ENCODE peak calls at places on chromosomes 6 and 20, in six cellular contexts. Q is heart left ventricle, V is tibial artery, L is mammary epithelial cell, O is cardiac muscle cell, W is psoas muscle. E is an unnamed sample.
A peak's percentile ranks its signal among the peaks of the same experiment; 100 is the strongest.

GRCh38 chr6:6788394-6789020 is 200.0 kb downstream of the LY86 start:
- DNase-seq in Q (no peak), V (no peak), L (no peak), O (no peak), W (no peak), E (no peak)

GRCh38 chr20:23035731-23036130 is 619 bp downstream of the SSTR4 start:
- DNase-seq in Q (no peak), V (no peak), L (no peak), O (no peak), W (no peak), E (no peak)

GRCh38 chr6:158642097-158642601 is 2.4 kb downstream of the DYNLT1 start:
- DNase-seq in Q (peak; percentile 50), V (peak; percentile 90), L (peak; percentile 81), O (no peak), W (peak; percentile 90), E (no peak)

GRCh38 chr6:166588691-166589333 is 2.3 kb upstream of the RAMACL start:
- DNase-seq in Q (no peak), V (no peak), L (no peak), O (no peak), W (no peak), E (no peak)

GRCh38 chr6:36827261-36828079 is 11.8 kb downstream of the CPNE5 start:
- DNase-seq in Q (peak; percentile 71), V (no peak), L (peak; percentile 70), O (no peak), W (no peak), E (no peak)

GRCh38 chr20:64154590-64155257 is 9.5 kb upstream of the MYT1 start:
- DNase-seq in Q (no peak), V (no peak), L (no peak), O (no peak), W (no peak), E (no peak)

GRCh38 chr6:138562691-138563090 is 63.4 kb upstream of the NHSL1 start:
- DNase-seq in Q (no peak), V (no peak), L (no peak), O (no peak), W (no peak), E (no peak)

GRCh38 chr6:150336299-150336698 is 32.5 kb upstream of the IYD start:
- DNase-seq in Q (no peak), V (no peak), L (peak; percentile 97), O (no peak), W (no peak), E (no peak)

GRCh38 chr6:103800131-103800670 is 1059.5 kb downstream of the HACE1 start:
- DNase-seq in Q (no peak), V (no peak), L (no peak), O (no peak), W (no peak), E (no peak)

GRCh38 chr6:80872951-80873308 is 766.5 kb downstream of the BCKDHB start:
- DNase-seq in Q (no peak), V (no peak), L (no peak), O (no peak), W (no peak), E (no peak)

GRCh38 chr6:49284134-49284533 is 178.9 kb downstream of the MMUT start:
- DNase-seq in Q (no peak), V (no peak), L (no peak), O (no peak), W (no peak), E (no peak)

GRCh38 chr6:65557224-65557623 is 149.8 kb downstream of the EYS start:
- DNase-seq in Q (no peak), V (no peak), L (no peak), O (no peak), W (no peak), E (no peak)

GRCh38 chr20:48962976-48963730 is 41.6 kb downstream of the ARFGEF2 start:
- DNase-seq in Q (no peak), V (no peak), L (no peak), O (no peak), W (no peak), E (no peak)

GRCh38 chr6:119285908-119286625 is 63.5 kb downstream of the MAN1A1 start:
- DNase-seq in Q (no peak), V (no peak), L (no peak), O (no peak), W (no peak), E (no peak)

GRCh38 chr6:113862112-113862511 is 5.0 kb downstream of the MARCKS start:
- DNase-seq in Q (no peak), V (no peak), L (peak; percentile 46), O (no peak), W (no peak), E (no peak)

GRCh38 chr20:21571841-21572690 is 58.2 kb upstream of the NKX2-2 start:
- DNase-seq in Q (no peak), V (no peak), L (no peak), O (peak; percentile 39), W (no peak), E (no peak)

GRCh38 chr6:33189164-33189563 is 3.1 kb downstream of the COL11A2 start:
- DNase-seq in Q (no peak), V (no peak), L (no peak), O (no peak), W (peak; percentile 49), E (no peak)

GRCh38 chr6:40349092-40349491 is 238.1 kb downstream of the LRFN2 start:
- DNase-seq in Q (no peak), V (peak; percentile 52), L (no peak), O (no peak), W (no peak), E (peak; percentile 45)

GRCh38 chr6:69019832-69020231 is 384.8 kb downstream of the ADGRB3 start:
- DNase-seq in Q (no peak), V (no peak), L (no peak), O (no peak), W (no peak), E (no peak)

GRCh38 chr6:10725716-10726115 is 2.8 kb downstream of the TMEM14C start:
- DNase-seq in Q (no peak), V (no peak), L (no peak), O (no peak), W (no peak), E (no peak)

GRCh38 chr6:21426841-21427490 is 166.6 kb upstream of the SOX4 start:
- DNase-seq in Q (no peak), V (no peak), L (no peak), O (no peak), W (no peak), E (no peak)

GRCh38 chr20:56454754-56455153 is 13.7 kb upstream of the RTF2 start:
- DNase-seq in Q (no peak), V (no peak), L (no peak), O (no peak), W (no peak), E (no peak)

GRCh38 chr6:10028202-10028601 is 386.7 kb downstream of the TFAP2A start:
- DNase-seq in Q (no peak), V (no peak), L (no peak), O (no peak), W (no peak), E (no peak)

GRCh38 chr6:139522471-139523220 is 148.2 kb upstream of the CITED2 start:
- DNase-seq in Q (no peak), V (no peak), L (no peak), O (no peak), W (no peak), E (no peak)

GRCh38 chr6:2450546-2450945 is 205.1 kb upstream of the GMDS start:
- DNase-seq in Q (peak; percentile 66), V (no peak), L (peak; percentile 30), O (peak; percentile 74), W (peak; percentile 68), E (no peak)

GRCh38 chr20:14062786-14063185 is 67.5 kb downstream of the MACROD2 start:
- DNase-seq in Q (no peak), V (no peak), L (peak; percentile 46), O (no peak), W (no peak), E (no peak)

GRCh38 chr6:57173056-57173885 is 1.1 kb downstream of the BAG2 start:
- DNase-seq in Q (peak; percentile 16), V (no peak), L (peak; percentile 32), O (peak; percentile 22), W (no peak), E (no peak)

GRCh38 chr6:88294702-88295101 is 128.6 kb upstream of the CNR1 start:
- DNase-seq in Q (no peak), V (no peak), L (no peak), O (no peak), W (no peak), E (no peak)
- H3K27ac ChIP-seq in Q (no peak overlapping the region), V (no peak overlapping the region), L (no peak overlapping the region), O (no peak overlapping the region), W (no peak overlapping the region), E (no peak overlapping the region)

GRCh38 chr6:82178084-82178758 is 69.3 kb downstream of the IBTK start:
- DNase-seq in Q (no peak), V (no peak), L (peak; percentile 14), O (no peak), W (no peak), E (no peak)
- TF ChIP-seq CTCF in Q (peak; percentile 63), V (peak; percentile 75), L (peak; percentile 36), O (peak; percentile 52), W (peak; percentile 40), E (no peak)

DNA sequence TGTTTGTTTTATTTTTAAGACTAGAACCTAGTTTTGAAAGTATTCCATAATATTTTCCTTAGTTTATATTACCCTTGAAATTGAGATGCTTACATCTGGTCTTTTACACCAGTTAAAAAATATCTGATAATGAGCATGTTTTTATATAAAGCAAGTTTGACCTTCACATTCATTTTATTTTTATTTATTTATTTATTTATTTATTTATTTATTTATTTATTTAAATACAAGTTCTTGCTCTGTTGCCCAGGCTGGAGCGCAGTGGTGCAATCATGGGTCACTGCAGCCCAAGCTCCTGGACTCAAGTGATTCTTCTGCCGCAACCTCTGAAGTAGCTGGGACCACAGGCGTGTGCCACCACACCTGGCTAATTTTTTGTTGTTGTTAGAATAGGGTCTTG is 52.8 kb upstream of the ADIG start:
- DNase-seq in Q (no peak), V (no peak), L (no peak), O (no peak), W (no peak), E (no peak)
- H3K4me3 ChIP-seq in Q (no peak overlapping the region), V (no peak overlapping the region), L (no peak overlapping the region), O (no peak overlapping the region), W (no peak overlapping the region), E (no peak overlapping the region)

DNA sequence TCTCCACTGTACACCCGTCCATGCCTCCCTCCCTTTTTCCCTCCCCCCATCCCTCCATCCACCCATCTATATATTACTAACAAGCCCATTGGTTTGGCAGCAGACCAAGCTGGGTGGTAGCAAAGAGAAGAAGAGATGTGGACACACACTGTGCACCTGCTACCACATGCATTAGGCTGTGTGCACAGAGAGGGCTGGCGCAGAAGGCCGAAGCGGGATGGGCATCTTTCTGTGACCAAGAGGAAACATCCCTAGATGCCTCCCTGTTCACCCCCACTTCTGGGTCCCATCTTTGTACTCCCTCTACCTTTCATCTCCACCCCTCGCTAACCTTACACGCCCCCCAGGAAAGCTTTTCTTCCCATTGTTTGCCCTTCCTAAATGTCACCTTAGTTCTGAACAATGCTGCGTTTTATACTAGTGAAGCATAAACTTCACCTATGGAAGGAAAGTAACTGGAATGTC is 64.9 kb upstream of the AFDN start:
- DNase-seq in Q (no peak), V (no peak), L (no peak), O (no peak), W (no peak), E (no peak)
- H3K27ac ChIP-seq in Q (no peak overlapping the region), V (peak overlapping the region; percentile 3), L (no peak overlapping the region), O (no peak overlapping the region), W (no peak overlapping the region), E (no peak overlapping the region)

E was measured in coronary artery.